ENCODE peak calls at places on chromosomes 3 and 15, in seven cellular contexts. O is HTR-8/SVneo; R is stimulated activated CD4-positive, alpha-beta T cell treated with anti-CD3 and anti-CD28 coated beads, Interleukin-12 subunit alpha, Interleukin-12 subunit beta, amount 100 ng/mL, for 24 hours; Q is fibroblast of mammary gland; S is adipocyte; W is ACHN; B is SW480. F is an unnamed sample.

GRCh38 chr15:98668566-98669308 is 20.4 kb downstream of the IGF1R start:
- DNase-seq in W (no peak), Q (peak; percentile 83), B (no peak), S (peak; percentile 60), R (peak; percentile 35), O (no peak), F (peak; percentile 80)

GRCh38 chr15:31214158-31214863 is 112.3 kb upstream of the KLF13 start:
- DNase-seq in O (no peak), B (peak; percentile 26), R (no peak), W (no peak), Q (no peak), S (no peak), F (no peak)

GRCh38 chr15:54820811-54821210 is 375.9 kb downstream of the RSL24D1 start:
- DNase-seq in B (no peak), S (no peak), R (no peak), W (no peak), O (no peak), Q (no peak), F (no peak)

GRCh38 chr3:49671291-49672288 is 2.6 kb upstream of the APEH start:
- DNase-seq in W (peak; percentile 59), S (peak; percentile 85), R (peak; percentile 66), B (peak; percentile 75), O (peak; percentile 77), Q (peak; percentile 61), F (peak; percentile 53)

GRCh38 chr3:141000027-141000663 is 51.0 kb upstream of the SPSB4 start:
- DNase-seq in W (peak; percentile 41), O (peak; percentile 50), Q (peak; percentile 56), B (peak; percentile 67), R (peak; percentile 24), S (peak; percentile 67), F (peak; percentile 42)

GRCh38 chr3:111923095-111923771 is 55.6 kb upstream of the ABHD10 start:
- DNase-seq in S (no peak), Q (no peak), W (no peak), R (no peak), B (peak; percentile 77), O (peak; percentile 14), F (peak; percentile 22)

GRCh38 chr3:147369231-147369630 is 37.1 kb downstream of the ZIC4 start:
- DNase-seq in Q (no peak), W (no peak), R (no peak), B (no peak), O (no peak), S (no peak), F (no peak)

GRCh38 chr3:157132936-157133335 is 27.0 kb downstream of the CCNL1 start:
- DNase-seq in B (no peak), Q (peak; percentile 66), O (no peak), R (no peak), W (no peak), S (no peak), F (no peak)

GRCh38 chr15:48325400-48325799 is 5.8 kb upstream of the DUT start:
- DNase-seq in O (no peak), S (no peak), W (no peak), B (no peak), R (no peak), Q (no peak), F (no peak)

GRCh38 chr15:52228928-52229327 is 37.7 kb upstream of the GNB5 start:
- DNase-seq in O (no peak), R (no peak), Q (no peak), W (peak; percentile 29), B (peak; percentile 59), S (no peak), F (no peak)

F was measured in IMR-90.